ENCODE peak calls at places on chromosomes 13 and 19, in six cellular contexts. D is PC-9; A is activated T-cell treated with anti-CD3 and anti-CD28 coated beads, Interleukin-2, amount 50 U/mL, for 72 hours; V is anterior cingulate cortex; H is OCI-M1; U is HEK293T. M is an unnamed sample.

GRCh38 chr19:57599377-57599760 is 316 bp upstream of the ZNF530 start:
- DNase-seq in D (no peak), A (no peak), V (no peak), H (no peak), U (no peak), M (no peak)

GRCh38 chr13:79779061-79779460 is 298.1 kb downstream of the NDFIP2 start:
- DNase-seq in D (no peak), A (no peak), V (no peak), H (no peak), U (no peak), M (no peak)

GRCh38 chr13:83995930-83996329 is 113.7 kb upstream of the SLITRK1 start:
- DNase-seq in D (no peak), A (no peak), V (no peak), H (no peak), U (no peak), M (no peak)

GRCh38 chr13:52850396-52851152 is 2.1 kb upstream of the PCDH8 start:
- DNase-seq in D (no peak), A (peak), V (peak), H (peak), U (peak), M (peak)

GRCh38 chr13:30413842-30414241 is 8.5 kb upstream of the UBE2L5 start:
- DNase-seq in D (no peak), A (no peak), V (no peak), H (no peak), U (no peak), M (peak)

GRCh38 chr19:35565016-35565856 is 1.8 kb upstream of the ATP4A start:
- DNase-seq in D (no peak), A (no peak), V (no peak), H (no peak), U (no peak), M (no peak)

GRCh38 chr13:89852570-89852969 is 1494.9 kb upstream of the MIR17HG start:
- DNase-seq in D (no peak), A (no peak), V (no peak), H (no peak), U (no peak), M (peak)

GRCh38 chr13:113413178-113413897 is 40.0 kb downstream of the ADPRHL1 start:
- DNase-seq in D (no peak), A (no peak), V (no peak), H (no peak), U (no peak), M (no peak)

GRCh38 chr13:19961924-19962323 is 3.4 kb downstream of the ZMYM2 start:
- DNase-seq in D (no peak), A (no peak), V (no peak), H (no peak), U (no peak), M (no peak)

GRCh38 chr13:41802684-41803554 is 158.0 kb downstream of the VWA8 start:
- DNase-seq in D (no peak), A (no peak), V (no peak), H (no peak), U (no peak), M (no peak)

GRCh38 chr19:7874080-7874856 is at the start of gene PRR36:
- DNase-seq in D (peak), A (peak), V (peak), H (no peak), U (peak), M (no peak)

GRCh38 chr13:114124921-114125320 is 7.5 kb downstream of the RASA3 start:
- DNase-seq in D (no peak), A (peak), V (no peak), H (no peak), U (no peak), M (peak)

GRCh38 chr13:78608705-78609463 is 5.5 kb upstream of the POU4F1 start:
- DNase-seq in D (no peak), A (no peak), V (no peak), H (no peak), U (no peak), M (no peak)

GRCh38 chr19:41706741-41707501 is 1.5 kb upstream of the CEACAM5 start:
- DNase-seq in D (peak), A (peak), V (peak), H (peak), U (peak), M (peak)

GRCh38 chr13:74452881-74453280 is 318.7 kb upstream of the KLF12 start:
- DNase-seq in D (no peak), A (no peak), V (no peak), H (no peak), U (no peak), M (no peak)

GRCh38 chr13:77533875-77534788 is 1.4 kb upstream of the SCEL start:
- DNase-seq in D (no peak), A (no peak), V (no peak), H (peak), U (no peak), M (peak)

M was measured in MV-4-11.